ENCODE peak calls at places on chromosomes 6 and 20, in nine cellular contexts. Q is GM23248; P is PC-9; R is psoas muscle; H is effector memory CD4-positive, alpha-beta T cell; Z is kidney; I is uterus; D is SK-N-SH; M is OCI-LY7. S is an unnamed sample. For H3K4me1, the result is how much of the 10 kb centered on the place peaks cover.

GRCh38 chr6:41072836-41073202 is at the start of gene NFYA:
- DNase-seq in Q (no peak), P (no peak), R (peak), H (no peak), Z (peak), I (no peak), D (peak), M (no peak), S (no peak)

GRCh38 chr6:147390909-147391536 is 117.5 kb upstream of the SAMD5 start:
- DNase-seq in Q (peak), P (peak), R (no peak), H (no peak), Z (no peak), I (no peak), D (no peak), M (peak), S (no peak)

GRCh38 chr6:138246650-138247440 is 28.6 kb upstream of the PBOV1 start:
- DNase-seq in Q (no peak), P (no peak), R (no peak), H (no peak), Z (no peak), I (no peak), D (no peak), M (no peak), S (no peak)

GRCh38 chr20:10263385-10264165 is 44.9 kb downstream of the SNAP25 start:
- DNase-seq in Q (no peak), P (no peak), R (no peak), H (no peak), Z (no peak), I (no peak), D (no peak), M (no peak), S (no peak)

GRCh38 chr6:160248538-160248937 is 10.1 kb downstream of the SLC22A2 start:
- DNase-seq in Q (peak), P (no peak), R (no peak), H (no peak), Z (no peak), I (no peak), D (no peak), M (no peak), S (no peak)

GRCh38 chr20:53202781-53203180 is 230.6 kb downstream of the TSHZ2 start:
- DNase-seq in Q (peak), P (no peak), R (no peak), H (no peak), Z (no peak), I (no peak), D (no peak), M (no peak), S (no peak)

GRCh38 chr20:48738399-48739304 is 89.1 kb downstream of the PREX1 start:
- DNase-seq in Q (no peak), P (no peak), R (no peak), H (peak), Z (peak), I (no peak), D (no peak), M (peak), S (no peak)

GRCh38 chr6:154448448-154449096 is 61.9 kb downstream of the CNKSR3 start:
- DNase-seq in Q (peak), P (no peak), R (no peak), H (no peak), Z (no peak), I (peak), D (peak), M (no peak), S (no peak)

GRCh38 chr20:37737806-37738442 is 44.1 kb downstream of the CTNNBL1 start:
- DNase-seq in Q (no peak), P (no peak), R (no peak), H (no peak), Z (no peak), I (no peak), D (no peak), M (peak), S (peak)

GRCh38 chr6:49522710-49523593 is 23.2 kb downstream of the GLYATL3 start:
- DNase-seq in Q (no peak), P (no peak), R (no peak), H (no peak), Z (no peak), I (no peak), D (no peak), M (no peak), S (no peak)

GRCh38 chr6:43301081-43301870 is 3.2 kb downstream of the SLC22A7 start:
- DNase-seq in Q (no peak), P (no peak), R (no peak), H (no peak), Z (peak), I (no peak), D (no peak), M (no peak), S (no peak)

GRCh38 chr6:127618729-127619128 is 41.8 kb downstream of the C6orf58 start:
- DNase-seq in Q (peak), P (no peak), R (no peak), H (no peak), Z (no peak), I (no peak), D (no peak), M (no peak), S (no peak)

GRCh38 chr6:140956567-140957306 is 1176.0 kb upstream of the GJE1 start:
- DNase-seq in Q (peak), P (no peak), R (no peak), H (no peak), Z (no peak), I (no peak), D (no peak), M (no peak), S (no peak)

GRCh38 chr20:21693322-21693721 is 12.1 kb upstream of the PAX1 start:
- DNase-seq in Q (no peak), P (no peak), R (no peak), H (no peak), Z (no peak), I (no peak), D (no peak), M (peak), S (no peak)

GRCh38 chr20:309841-310644 is 12.7 kb downstream of the ZCCHC3 start:
- DNase-seq in Q (peak), P (no peak), R (peak), H (peak), Z (peak), I (peak), D (peak), M (peak), S (peak)

GRCh38 chr20:3115190-3116107 is 30.9 kb upstream of the AVP start:
- DNase-seq in Q (peak), P (peak), R (no peak), H (no peak), Z (peak), I (peak), D (peak), M (peak), S (no peak)

GRCh38 chr6:122621638-122622037 is 11.4 kb downstream of the PKIB start:
- DNase-seq in Q (no peak), P (no peak), R (no peak), H (no peak), Z (no peak), I (no peak), D (no peak), M (no peak), S (no peak)

GRCh38 chr6:16049178-16049577 is 79.7 kb upstream of the MYLIP start:
- DNase-seq in Q (peak), P (no peak), R (no peak), H (no peak), Z (no peak), I (no peak), D (no peak), M (no peak), S (no peak)

GRCh38 chr20:24963672-24964517 is 14.8 kb downstream of the CST7 start:
- DNase-seq in Q (no peak), P (no peak), R (no peak), H (no peak), Z (no peak), I (no peak), D (no peak), M (no peak), S (no peak)

GRCh38 chr6:90151827-90152449 is 144.7 kb downstream of the BACH2 start:
- DNase-seq in Q (no peak), P (no peak), R (no peak), H (no peak), Z (no peak), I (no peak), D (no peak), M (no peak), S (no peak)

GRCh38 chr6:133248241-133249001 is 7.3 kb downstream of the EYA4 start:
- DNase-seq in Q (peak), P (no peak), R (no peak), H (no peak), Z (no peak), I (no peak), D (no peak), M (no peak), S (no peak)

GRCh38 chr20:63636752-63637633 is 10.1 kb upstream of the GMEB2 start:
- DNase-seq in Q (peak), P (no peak), R (no peak), H (no peak), Z (no peak), I (no peak), D (no peak), M (no peak), S (no peak)

GRCh38 chr6:71349395-71349794 is 60.8 kb downstream of the OGFRL1 start:
- DNase-seq in Q (peak), P (no peak), R (no peak), H (no peak), Z (no peak), I (no peak), D (peak), M (peak), S (no peak)

GRCh38 chr20:8216375-8217200 is 84.5 kb downstream of the PLCB1 start:
- DNase-seq in Q (no peak), P (no peak), R (no peak), H (no peak), Z (no peak), I (no peak), D (no peak), M (no peak), S (no peak)

GRCh38 chr6:52992980-52993379 is 2.1 kb downstream of the GSTA4 start:
- DNase-seq in Q (peak), P (no peak), R (no peak), H (no peak), Z (no peak), I (no peak), D (no peak), M (no peak), S (no peak)

GRCh38 chr6:158960046-158960445 is 40.0 kb downstream of the RSPH3 start:
- DNase-seq in Q (no peak), P (no peak), R (no peak), H (no peak), Z (no peak), I (no peak), D (no peak), M (no peak), S (no peak)

GRCh38 chr6:13432526-13433218 is 54.7 kb downstream of the GFOD1 start:
- DNase-seq in Q (no peak), P (no peak), R (no peak), H (no peak), Z (no peak), I (no peak), D (no peak), M (no peak), S (no peak)

GRCh38 chr6:67411036-67411435 is 1224.0 kb upstream of the ADGRB3 start:
- DNase-seq in Q (no peak), P (no peak), R (no peak), H (no peak), Z (no peak), I (no peak), D (no peak), M (peak), S (no peak)

GRCh38 chr6:107936162-107936909 is 21.7 kb downstream of the SEC63 start:
- DNase-seq in Q (peak), P (no peak), R (no peak), H (no peak), Z (no peak), I (no peak), D (no peak), M (no peak), S (no peak)

GRCh38 chr6:87068804-87069203 is 26.1 kb downstream of the CGA start:
- DNase-seq in Q (no peak), P (no peak), R (no peak), H (no peak), Z (no peak), I (no peak), D (no peak), M (no peak), S (no peak)
- H3K4me1 ChIP-seq in Q (under half), P (under half), R (under half), H (under half), Z (under half), I (under half), D (under half), M (under half), S (under half)

GRCh38 chr6:26185004-26185403 is 97.8 kb downstream of the HFE start:
- DNase-seq in Q (no peak), P (no peak), R (no peak), H (no peak), Z (no peak), I (no peak), D (no peak), M (no peak), S (no peak)
- H3K4me3 ChIP-seq in Q (no peak), P (no peak), R (no peak), H (no peak), Z (no peak), I (no peak), D (no peak), M (no peak), S (no peak)

GRCh38 chr6:35725721-35726438 is 11.0 kb upstream of the ARMC12 start:
- DNase-seq in Q (peak), P (no peak), R (peak), H (no peak), Z (peak), I (peak), D (no peak), M (peak), S (peak)

GRCh38 chr6:35723587-35723986 is 13.2 kb upstream of the ARMC12 start:
- DNase-seq in Q (no peak), P (no peak), R (no peak), H (no peak), Z (no peak), I (no peak), D (peak), M (no peak), S (no peak)

GRCh38 chr6:35725081-35725708 is 11.6 kb upstream of the ARMC12 start:
- DNase-seq in Q (no peak), P (no peak), R (no peak), H (no peak), Z (no peak), I (no peak), D (no peak), M (no peak), S (no peak)

GRCh38 chr6:35724059-35724458 is 12.8 kb upstream of the ARMC12 start:
- DNase-seq in Q (no peak), P (no peak), R (no peak), H (no peak), Z (no peak), I (no peak), D (no peak), M (no peak), S (no peak)

GRCh38 chr6:35724471-35724870 is 12.4 kb upstream of the ARMC12 start:
- DNase-seq in Q (no peak), P (no peak), R (no peak), H (no peak), Z (no peak), I (no peak), D (no peak), M (no peak), S (no peak)
- H3K4me1 ChIP-seq in Q (under half), P (under half), R (half or more), H (half or more), Z (under half), I (under half), D (under half), M (half or more), S (half or more)

GRCh38 chr20:49762940-49763766 is 49.5 kb upstream of the B4GALT5 start:
- DNase-seq in Q (no peak), P (peak), R (no peak), H (no peak), Z (no peak), I (no peak), D (no peak), M (no peak), S (no peak)

GRCh38 chr20:49768204-49769124 is 44.2 kb upstream of the SLC9A8 start:
- DNase-seq in Q (peak), P (peak), R (peak), H (peak), Z (no peak), I (peak), D (no peak), M (no peak), S (no peak)

GRCh38 chr20:49765846-49766541 is 46.6 kb upstream of the SLC9A8 start:
- DNase-seq in Q (no peak), P (no peak), R (no peak), H (no peak), Z (no peak), I (no peak), D (no peak), M (no peak), S (no peak)

GRCh38 chr20:49766979-49767419 is 45.6 kb upstream of the SLC9A8 start:
- DNase-seq in Q (no peak), P (no peak), R (no peak), H (no peak), Z (no peak), I (no peak), D (no peak), M (no peak), S (no peak)

DNA sequence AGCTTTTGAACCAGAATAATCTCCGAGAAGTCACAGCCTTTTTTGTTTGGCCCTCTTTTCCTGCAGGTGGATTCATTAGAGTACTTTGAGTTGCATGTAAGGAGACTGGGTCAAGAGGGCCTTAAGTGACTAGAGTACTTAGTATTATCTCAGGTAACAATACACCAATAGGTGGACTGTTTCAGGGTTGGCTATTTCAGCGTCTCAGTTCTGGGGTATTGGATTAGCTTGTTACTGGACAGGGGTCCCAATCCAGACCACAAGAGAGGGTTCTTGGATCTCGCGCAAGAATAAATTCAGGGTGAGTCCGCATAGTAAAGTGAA is 47.3 kb upstream of the SLC9A8 start:
- DNase-seq in Q (no peak), P (no peak), R (no peak), H (no peak), Z (no peak), I (no peak), D (no peak), M (no peak), S (no peak)
- H3K4me3 ChIP-seq in Q (no peak), P (no peak), R (no peak), H (no peak), Z (no peak), I (no peak), D (no peak), M (no peak), S (no peak)

S was measured in left ventricle myocardium inferior.